ENCODE peak calls at places on chromosomes 7 and 10, in four cellular contexts. K is T-helper 17 cell, Q is brain microvascular endothelial cell, A is GM12865. O is an unnamed sample.

GRCh38 chr10:107969936-107970335 is 805.4 kb upstream of the SORCS1 start:
- DNase-seq in K (no peak), Q (no peak), A (no peak), O (no peak)

GRCh38 chr7:28081016-28081415 is 99.6 kb downstream of the JAZF1 start:
- DNase-seq in K (no peak), Q (peak), A (no peak), O (no peak)

GRCh38 chr7:44534501-44534900 is 6.6 kb downstream of the NPC1L1 start:
- DNase-seq in K (peak), Q (no peak), A (peak), O (no peak)

GRCh38 chr10:32413513-32413912 is 32.4 kb upstream of the CCDC7 start:
- DNase-seq in K (no peak), Q (peak), A (peak), O (peak)

GRCh38 chr7:54904130-54904529 is 114.7 kb upstream of the EGFR start:
- DNase-seq in K (no peak), Q (peak), A (no peak), O (no peak)

GRCh38 chr7:55476852-55477780 is 95.2 kb downstream of the VOPP1 start:
- DNase-seq in K (no peak), Q (no peak), A (no peak), O (no peak)

GRCh38 chr7:135645296-135645904 is 16.9 kb upstream of the STMP1 start:
- DNase-seq in K (no peak), Q (peak), A (peak), O (no peak)

GRCh38 chr10:61840403-61840802 is 61.1 kb upstream of the ARID5B start:
- DNase-seq in K (no peak), Q (no peak), A (no peak), O (no peak)

GRCh38 chr10:18542832-18543231 is 108.6 kb downstream of the NSUN6 start:
- DNase-seq in K (no peak), Q (peak), A (no peak), O (no peak)

GRCh38 chr10:100984670-100985177 is 2.6 kb downstream of the MRPL43 start:
- DNase-seq in K (no peak), Q (no peak), A (no peak), O (no peak)

GRCh38 chr7:13639416-13639815 is 350.1 kb downstream of the ETV1 start:
- DNase-seq in K (no peak), Q (no peak), A (no peak), O (no peak)

GRCh38 chr10:126387041-126387908 is 1.0 kb downstream of the ADAM12 start:
- DNase-seq in K (peak), Q (peak), A (no peak), O (no peak)

GRCh38 chr7:43296306-43296705 is 183.9 kb downstream of the HECW1 start:
- DNase-seq in K (no peak), Q (no peak), A (no peak), O (no peak)

GRCh38 chr10:114337510-114338462 is 66.5 kb downstream of the AFAP1L2 start:
- DNase-seq in K (no peak), Q (no peak), A (peak), O (no peak)

GRCh38 chr10:129868470-129869035 is 95.5 kb downstream of the EBF3 start:
- DNase-seq in K (no peak), Q (no peak), A (no peak), O (no peak)

GRCh38 chr7:44212018-44212417 is 11.2 kb downstream of the YKT6 start:
- DNase-seq in K (no peak), Q (no peak), A (no peak), O (peak)

GRCh38 chr10:86960003-86960862 is 1.8 kb downstream of the SNCG start:
- DNase-seq in K (peak), Q (peak), A (peak), O (no peak)

GRCh38 chr10:97426776-97427570 is 982 bp downstream of the PGAM1 start:
- DNase-seq in K (no peak), Q (peak), A (peak), O (no peak)

GRCh38 chr10:67602268-67602950 is 93.6 kb downstream of the CTNNA3 start:
- DNase-seq in K (no peak), Q (peak), A (no peak), O (no peak)

GRCh38 chr10:69316313-69317059 is 38.2 kb downstream of the HK1 start:
- DNase-seq in K (no peak), Q (peak), A (no peak), O (no peak)

GRCh38 chr7:158268851-158269535 is 318.6 kb downstream of the PTPRN2 start:
- DNase-seq in K (no peak), Q (no peak), A (no peak), O (peak)

GRCh38 chr10:9868499-9868898 is 1149.2 kb upstream of the CELF2 start:
- DNase-seq in K (no peak), Q (no peak), A (no peak), O (no peak)

GRCh38 chr7:18558503-18558902 is 63.0 kb downstream of the HDAC9 start:
- DNase-seq in K (no peak), Q (no peak), A (no peak), O (no peak)

GRCh38 chr7:27603813-27604212 is 58.9 kb downstream of the HIBADH start:
- DNase-seq in K (no peak), Q (no peak), A (no peak), O (no peak)

GRCh38 chr7:81430761-81431160 is 339.1 kb downstream of the HGF start:
- DNase-seq in K (no peak), Q (no peak), A (no peak), O (no peak)

GRCh38 chr10:100934084-100934659 is 21.4 kb downstream of the SLF2 start:
- DNase-seq in K (no peak), Q (no peak), A (peak), O (no peak)

GRCh38 chr10:9238041-9238440 is 1183.6 kb downstream of the GATA3 start:
- DNase-seq in K (no peak), Q (no peak), A (no peak), O (no peak)

GRCh38 chr10:16156681-16157080 is 280.1 kb upstream of the PTER start:
- DNase-seq in K (no peak), Q (no peak), A (no peak), O (no peak)

GRCh38 chr10:5461914-5462840 is 37.2 kb downstream of the CALML5 start:
- DNase-seq in K (no peak), Q (peak), A (no peak), O (no peak)

GRCh38 chr7:141356096-141356495 is 195.1 kb upstream of the AGK start:
- DNase-seq in K (no peak), Q (no peak), A (no peak), O (no peak)

O was measured in RWPE2.